ENCODE peak calls at places on chromosome 11, in seven cellular contexts. L is transverse colon, V is endothelial cell, P is testis, G is right lobe of liver, Z is CD14-positive monocyte, K is activated B cell treated with CpG ODN at 0.5 μM for 24 hours. J is an unnamed sample.

GRCh38 chr11:120340529-120340928 is 4.3 kb downstream of the ARHGEF12 start:
- DNase-seq in L (no peak), V (no peak), P (no peak), G (no peak), Z (no peak), K (no peak), J (no peak)

GRCh38 chr11:36114095-36114494 is 170.2 kb downstream of the LDLRAD3 start:
- DNase-seq in L (no peak), V (no peak), P (no peak), G (no peak), Z (no peak), K (no peak), J (no peak)

GRCh38 chr11:58577441-58578135 is 1.3 kb upstream of the ZFP91 start:
- DNase-seq in L (peak; percentile 66), V (peak; percentile 46), P (peak; percentile 63), G (peak; percentile 61), Z (peak; percentile 86), K (peak; percentile 77), J (peak; percentile 42)

GRCh38 chr11:112977620-112978212 is 16.5 kb downstream of the NCAM1 start:
- DNase-seq in L (no peak), V (no peak), P (no peak), G (no peak), Z (peak; percentile 55), K (no peak), J (no peak)

GRCh38 chr11:747176-748006 is at the start of gene TALDO1:
- DNase-seq in L (peak; percentile 94), V (peak; percentile 94), P (peak; percentile 93), G (peak; percentile 95), Z (peak; percentile 79), K (peak; percentile 91), J (peak; percentile 93)

GRCh38 chr11:19374189-19374588 is 133.4 kb upstream of the E2F8 start:
- DNase-seq in L (no peak), V (no peak), P (no peak), G (no peak), Z (no peak), K (no peak), J (no peak)

GRCh38 chr11:126311464-126312291 is 7.8 kb downstream of the DCPS start:
- DNase-seq in L (peak; percentile 22), V (no peak), P (no peak), G (no peak), Z (peak; percentile 60), K (no peak), J (no peak)

GRCh38 chr11:58649623-58650022 is 27.2 kb downstream of the CNTF start:
- DNase-seq in L (no peak), V (no peak), P (no peak), G (no peak), Z (no peak), K (no peak), J (no peak)

GRCh38 chr11:9273430-9274336 is 8.5 kb upstream of the DENND5A start:
- DNase-seq in L (no peak), V (no peak), P (no peak), G (no peak), Z (peak; percentile 84), K (no peak), J (peak; percentile 24)

GRCh38 chr11:58060939-58061672 is 30.4 kb downstream of the OR6Q1 start:
- DNase-seq in L (no peak), V (no peak), P (no peak), G (no peak), Z (no peak), K (no peak), J (no peak)

GRCh38 chr11:126719740-126720139 is 280.8 kb downstream of the KIRREL3 start:
- DNase-seq in L (no peak), V (no peak), P (no peak), G (no peak), Z (no peak), K (no peak), J (no peak)

GRCh38 chr11:3203221-3204043 is 15.2 kb downstream of the MRGPRG start:
- DNase-seq in L (no peak), V (no peak), P (no peak), G (no peak), Z (peak; percentile 27), K (no peak), J (peak; percentile 85)

GRCh38 chr11:92511522-92512203 is 287.0 kb downstream of the FAT3 start:
- DNase-seq in L (no peak), V (no peak), P (no peak), G (no peak), Z (no peak), K (no peak), J (no peak)

GRCh38 chr11:32809313-32809712 is 14.9 kb upstream of the CCDC73 start:
- DNase-seq in L (peak; percentile 74), V (peak; percentile 78), P (peak; percentile 87), G (peak; percentile 57), Z (peak; percentile 60), K (no peak), J (no peak)

GRCh38 chr11:102292951-102293350 is 24.3 kb upstream of the BIRC3 start:
- DNase-seq in L (no peak), V (no peak), P (no peak), G (no peak), Z (no peak), K (no peak), J (no peak)

GRCh38 chr11:1622076-1622475 is at the start of gene KRTAP5-4:
- DNase-seq in L (no peak), V (no peak), P (no peak), G (no peak), Z (no peak), K (no peak), J (no peak)

GRCh38 chr11:134719397-134719796 is 307.4 kb upstream of the B3GAT1 start:
- DNase-seq in L (no peak), V (no peak), P (no peak), G (no peak), Z (no peak), K (no peak), J (no peak)

GRCh38 chr11:72662036-72662435 is 12.2 kb downstream of the PDE2A start:
- DNase-seq in L (no peak), V (no peak), P (no peak), G (no peak), Z (no peak), K (no peak), J (no peak)

GRCh38 chr11:18743900-18744514 is 18.0 kb upstream of the IGSF22 start:
- DNase-seq in L (no peak), V (no peak), P (no peak), G (no peak), Z (no peak), K (no peak), J (no peak)

GRCh38 chr11:72962084-72962483 is 147.9 kb downstream of the ATG16L2 start:
- DNase-seq in L (no peak), V (no peak), P (no peak), G (no peak), Z (no peak), K (no peak), J (no peak)

GRCh38 chr11:69560141-69560790 is 78.8 kb downstream of the LINC01488 start:
- DNase-seq in L (no peak), V (no peak), P (no peak), G (no peak), Z (no peak), K (no peak), J (no peak)

GRCh38 chr11:69638941-69639681 is 1.8 kb upstream of the CCND1 start:
- DNase-seq in L (peak; percentile 94), V (peak; percentile 91), P (peak; percentile 93), G (peak; percentile 93), Z (peak; percentile 49), K (no peak), J (peak; percentile 97)

GRCh38 chr11:69911310-69912160 is 92.3 kb upstream of the FGF3 start:
- DNase-seq in L (no peak), V (no peak), P (no peak), G (peak; percentile 56), Z (peak; percentile 47), K (no peak), J (peak; percentile 86)

GRCh38 chr11:2834893-2835767 is 50.4 kb downstream of the CDKN1C start:
- DNase-seq in L (no peak), V (no peak), P (no peak), G (no peak), Z (no peak), K (no peak), J (no peak)

GRCh38 chr11:116394022-116394421 is 378.8 kb downstream of the BUD13 start:
- DNase-seq in L (no peak), V (no peak), P (no peak), G (no peak), Z (no peak), K (no peak), J (no peak)
- TF ChIP-seq CTCF in L (no peak), V (no peak), P (no peak), G (no peak), Z (no peak), K (no peak), J (no peak)

GRCh38 chr11:29260939-29261705 is 755.7 kb downstream of the KCNA4 start:
- DNase-seq in L (no peak), V (no peak), P (no peak), G (peak; percentile 26), Z (no peak), K (no peak), J (no peak)
- TF ChIP-seq CTCF in L (no peak), V (no peak), P (no peak), G (peak; percentile 31), Z (no peak), K (no peak), J (no peak)

DNA sequence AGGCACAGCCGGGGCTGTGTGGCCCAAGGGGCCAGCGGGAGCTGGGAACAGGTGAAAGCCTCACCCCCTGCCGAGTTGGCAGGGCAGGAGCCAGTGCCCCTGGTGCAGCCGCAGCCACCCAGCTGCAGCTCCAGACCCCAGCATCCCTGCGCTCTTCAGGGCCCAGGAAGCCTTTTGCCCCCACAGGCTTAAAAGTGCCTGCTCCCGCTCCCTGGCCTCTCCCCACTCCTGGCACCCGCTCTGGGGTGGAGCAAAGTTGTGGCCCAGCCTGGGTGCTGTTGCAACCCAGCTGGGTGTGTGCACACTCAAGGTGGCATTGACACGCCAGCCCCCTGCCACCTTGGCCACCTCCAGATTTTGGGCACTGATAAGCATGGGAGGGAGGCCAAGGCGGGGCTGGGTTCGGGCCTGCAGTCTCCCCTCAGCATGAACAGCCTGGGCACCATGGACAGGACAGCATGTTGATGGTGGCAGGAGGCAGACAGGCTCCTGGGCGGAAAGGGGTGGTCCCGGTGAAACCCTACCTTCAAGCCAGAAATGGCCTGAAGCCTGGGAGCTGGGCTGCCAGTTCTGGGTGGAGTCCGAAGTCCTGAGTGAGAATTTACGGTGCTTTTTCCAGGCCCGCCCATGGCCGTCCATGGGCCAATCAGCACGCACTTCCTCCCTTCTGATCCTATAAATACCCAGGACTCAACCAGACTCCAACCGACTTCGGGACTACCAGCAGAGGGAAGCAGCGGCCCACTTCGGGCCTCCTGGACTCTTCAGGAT is 23.5 kb upstream of the RNASEH2C start:
- DNase-seq in L (peak; percentile 62), V (peak; percentile 6), P (peak; percentile 68), G (no peak), Z (peak; percentile 61), K (no peak), J (no peak)
- TF ChIP-seq CTCF in L (peak; percentile 27), V (no peak), P (no peak), G (peak; percentile 35), Z (no peak), K (no peak), J (peak; percentile 68)

DNA sequence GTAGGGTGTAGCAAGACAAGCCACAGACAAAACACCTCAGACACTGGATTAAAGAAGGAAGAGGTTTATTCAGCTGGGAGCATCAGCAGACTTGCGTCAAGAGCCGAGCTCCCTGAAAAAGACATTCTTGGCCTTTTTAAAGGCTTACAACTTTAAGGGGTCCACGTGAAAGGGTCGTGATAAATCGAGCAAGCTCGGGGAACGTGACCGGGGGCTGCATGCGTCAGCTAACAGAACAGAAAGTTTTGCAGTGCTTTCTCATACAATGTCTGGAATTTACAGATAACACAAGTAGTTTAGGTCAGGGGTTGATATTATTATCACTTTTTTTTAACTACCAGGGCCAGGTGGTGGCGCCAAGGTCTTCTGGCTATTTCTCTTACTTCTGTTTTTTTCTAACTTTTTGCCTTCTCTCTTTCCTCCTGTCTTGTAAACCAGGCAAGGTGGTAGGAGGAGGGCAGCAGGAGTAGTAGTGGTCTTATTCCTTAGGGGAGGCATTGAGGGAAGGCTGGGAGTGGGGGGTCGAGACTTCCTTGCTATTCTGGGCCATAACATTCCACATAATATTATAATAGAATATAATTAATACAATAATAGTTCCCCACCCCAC is 631 bp upstream of the ALDH3B1 start:
- DNase-seq in L (no peak), V (no peak), P (no peak), G (peak; percentile 24), Z (peak; percentile 38), K (no peak), J (no peak)
- TF ChIP-seq CTCF in L (no peak), V (no peak), P (no peak), G (peak; percentile 21), Z (peak; percentile 49), K (no peak), J (peak; percentile 73)

J was measured in chondrocyte.